ENCODE peak calls at places on chromosomes 13 and 19, in seven cellular contexts. J, L, H, F, U, Q and G are unnamed samples.
A peak's percentile ranks its signal among the peaks of the same experiment; 100 is the strongest.

GRCh38 chr13:44819245-44819644 is 170.0 kb downstream of the NUFIP1 start:
- DNase-seq in L (peak; percentile 75), H (no peak), U (peak; percentile 82), F (peak; percentile 54), J (peak; percentile 43), Q (no peak), G (no peak)

GRCh38 chr19:36837902-36838783 is at the start of gene ZNF790:
- DNase-seq in U (peak; percentile 91), L (peak; percentile 94), Q (peak; percentile 91), J (peak; percentile 82), F (peak; percentile 85), H (peak; percentile 90), G (peak; percentile 88)

GRCh38 chr13:111232191-111232590 is 88.3 kb upstream of the TEX29 start:
- DNase-seq in Q (no peak), U (no peak), L (no peak), F (no peak), J (no peak), H (no peak), G (no peak)

GRCh38 chr19:33441277-33441699 is 67.8 kb downstream of the CEBPG start:
- DNase-seq in H (peak; percentile 11), L (no peak), F (no peak), J (no peak), U (no peak), Q (no peak), G (peak; percentile 38)

GRCh38 chr19:55041627-55042343 is 3.7 kb upstream of the GP6 start:
- DNase-seq in Q (no peak), U (no peak), F (no peak), J (no peak), H (no peak), L (no peak), G (no peak)

GRCh38 chr13:66462187-66462586 is 767.9 kb downstream of the PCDH9 start:
- DNase-seq in U (no peak), L (no peak), J (no peak), F (no peak), Q (no peak), H (no peak), G (no peak)

GRCh38 chr19:41449865-41450178 is 6.9 kb downstream of the ERICH4 start:
- DNase-seq in L (no peak), U (no peak), Q (no peak), F (no peak), J (no peak), H (no peak), G (no peak)

GRCh38 chr19:13014101-13014920 is 19.0 kb downstream of the NFIX start:
- DNase-seq in F (no peak), U (peak; percentile 49), Q (no peak), J (no peak), L (no peak), H (no peak), G (no peak)

GRCh38 chr13:101144808-101145419 is 271.4 kb downstream of the NALCN start:
- DNase-seq in Q (no peak), L (peak; percentile 83), F (no peak), J (peak; percentile 7), H (no peak), U (peak; percentile 72), G (peak; percentile 19)

GRCh38 chr19:40247735-40248262 is 21.3 kb upstream of the CCNP start:
- DNase-seq in Q (no peak), J (no peak), L (no peak), H (no peak), U (no peak), F (no peak), G (no peak)

DNA sequence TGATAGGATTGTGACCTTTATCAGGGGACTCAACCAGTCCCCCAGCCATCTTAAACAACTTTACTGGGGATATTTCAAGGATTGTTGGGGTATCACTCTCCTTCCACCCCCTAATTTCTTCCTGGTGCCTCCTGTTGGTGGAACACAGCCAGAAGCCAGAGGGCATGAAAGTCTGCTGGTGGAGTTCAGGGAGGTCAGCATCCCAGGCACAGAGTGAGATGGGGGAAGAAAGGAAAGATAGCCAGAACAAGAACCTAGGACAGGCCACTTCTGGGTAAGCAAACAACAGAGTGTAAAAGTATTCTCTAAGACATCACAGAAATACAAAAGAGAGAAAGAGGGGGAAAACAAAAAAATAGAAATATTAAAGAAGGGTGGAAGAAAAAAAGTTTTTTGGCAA is 101.8 kb downstream of the SPRY2 start:
- DNase-seq in H (no peak), Q (no peak), L (no peak), J (no peak), U (no peak), F (no peak), G (no peak)
- H3K4me3 ChIP-seq in H (no peak overlapping the region), Q (no peak overlapping the region), L (no peak overlapping the region), J (peak overlapping the region; percentile 17), U (no peak overlapping the region), F (no peak overlapping the region), G (no peak overlapping the region)

GRCh38 chr19:44623626-44624025 is 10.3 kb downstream of the IGSF23 start:
- DNase-seq in F (no peak), H (no peak), J (no peak), Q (no peak), U (no peak), L (no peak), G (no peak)

GRCh38 chr19:44623080-44623479 is 9.7 kb downstream of the IGSF23 start:
- DNase-seq in H (no peak), L (peak; percentile 30), U (peak; percentile 32), F (peak; percentile 26), J (no peak), Q (peak; percentile 19), G (no peak)

GRCh38 chr19:44620667-44621066 is 7.3 kb downstream of the IGSF23 start:
- DNase-seq in L (no peak), U (peak; percentile 41), Q (no peak), H (no peak), F (no peak), J (no peak), G (no peak)

GRCh38 chr19:44618640-44619357 is 5.4 kb downstream of the IGSF23 start:
- DNase-seq in J (no peak), Q (no peak), L (no peak), H (no peak), U (no peak), F (no peak), G (no peak)

DNA sequence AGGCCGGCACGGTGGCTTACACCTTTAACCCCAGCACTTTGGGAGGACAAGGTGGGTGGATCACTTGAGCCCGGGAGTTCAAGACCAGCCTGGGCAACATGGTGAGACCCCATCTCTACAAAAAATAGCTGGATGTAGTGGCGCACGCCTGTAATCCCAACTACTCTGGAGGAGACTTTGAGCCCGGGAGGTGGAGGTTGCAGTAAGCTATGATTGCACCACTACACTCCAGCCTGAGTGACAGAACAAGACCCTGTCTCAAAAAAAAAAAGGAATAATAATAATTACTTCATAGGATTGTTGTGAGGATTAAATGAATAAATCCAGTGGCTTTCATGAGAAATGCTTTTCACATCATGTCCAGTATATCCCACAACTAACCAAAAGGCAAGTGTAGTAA is 8.0 kb downstream of the IGSF23 start:
- DNase-seq in H (no peak), Q (no peak), U (no peak), F (no peak), L (no peak), J (no peak), G (no peak)
- TF ChIP-seq CTCF in H (no peak), Q (no peak), U (no peak), F (no peak), L (no peak), J (no peak), G (no peak)

GRCh38 chr13:32136716-32137115 is 105.1 kb downstream of the FRY start:
- DNase-seq in U (no peak), Q (no peak), F (no peak), H (no peak), L (no peak), J (no peak), G (no peak)
- H3K4me3 ChIP-seq in U (no peak overlapping the region), Q (no peak overlapping the region), F (no peak overlapping the region), H (no peak overlapping the region), L (no peak overlapping the region), J (no peak overlapping the region), G (no peak overlapping the region)

DNA sequence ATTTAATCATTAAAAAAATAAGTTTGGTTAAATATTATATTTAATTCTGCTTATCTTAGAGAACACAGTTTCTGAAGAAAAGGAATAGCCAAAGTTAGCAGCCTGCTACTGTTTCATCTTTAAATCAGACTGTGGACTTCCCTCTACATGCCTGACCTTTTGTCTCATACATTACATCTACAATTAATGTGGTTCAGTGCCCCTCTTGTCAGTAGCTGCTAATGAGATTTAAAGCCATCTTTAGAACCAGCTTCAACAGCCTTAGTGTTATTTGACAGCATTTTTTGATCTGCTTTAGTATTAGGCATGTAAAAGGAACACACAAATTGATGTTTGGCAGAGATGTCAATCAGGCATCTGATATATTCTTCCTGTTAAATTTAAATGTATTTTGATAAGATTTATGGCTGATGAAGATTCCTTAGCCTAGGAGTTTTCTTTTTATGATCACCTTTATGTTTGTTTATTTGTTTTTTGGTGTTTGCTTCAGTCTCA is 1925.8 kb upstream of the PRR20A start:
- DNase-seq in U (no peak), H (no peak), F (no peak), Q (no peak), J (no peak), L (no peak), G (no peak)
- TF ChIP-seq CTCF in U (no peak), H (no peak), F (no peak), Q (no peak), J (no peak), L (no peak), G (no peak)